ENCODE peak calls at places on chromosomes 1 and 21, in seven cellular contexts. B is transverse colon, N is GM10248, K is omental fat pad, V is glutamatergic neuron, G is Peyer's patch, L is HFFc6. D is an unnamed sample.

GRCh38 chr1:243268284-243268653 is 12.4 kb downstream of the SDCCAG8 start:
- DNase-seq in K (no peak), N (no peak), B (no peak), V (no peak), L (peak; percentile 81), G (no peak), D (no peak)

GRCh38 chr1:19203440-19203839 is 6.6 kb downstream of the UBR4 start:
- DNase-seq in B (no peak), V (no peak), G (peak; percentile 48), L (peak; percentile 72), K (no peak), N (no peak), D (no peak)

GRCh38 chr21:41580758-41581554 is 73.0 kb upstream of the TMPRSS2 start:
- DNase-seq in V (no peak), G (peak; percentile 76), B (peak; percentile 85), N (no peak), L (no peak), K (no peak), D (no peak)

GRCh38 chr1:169484107-169484506 is 1.6 kb downstream of the SLC19A2 start:
- DNase-seq in G (no peak), B (no peak), V (no peak), N (no peak), K (no peak), L (no peak), D (no peak)

GRCh38 chr1:244352156-244352830 is 99.4 kb downstream of the ADSS2 start:
- DNase-seq in N (no peak), L (no peak), V (no peak), B (peak; percentile 33), G (no peak), K (no peak), D (no peak)

GRCh38 chr1:179380299-179380698 is 14.5 kb downstream of the AXDND1 start:
- DNase-seq in V (no peak), G (no peak), B (no peak), L (peak; percentile 46), K (no peak), N (no peak), D (no peak)

GRCh38 chr1:164836614-164837018 is 277.6 kb downstream of the PBX1 start:
- DNase-seq in L (no peak), V (no peak), B (no peak), K (no peak), N (no peak), G (no peak), D (no peak)

GRCh38 chr1:209618756-209619420 is 33.3 kb downstream of the LAMB3 start:
- DNase-seq in K (no peak), N (no peak), B (no peak), L (no peak), V (no peak), G (peak; percentile 45), D (no peak)

GRCh38 chr1:55060133-55060999 is 21.0 kb downstream of the PCSK9 start:
- DNase-seq in L (no peak), N (no peak), V (no peak), B (no peak), K (no peak), G (no peak), D (no peak)

GRCh38 chr1:180269848-180270766 is 40.0 kb downstream of the LHX4 start:
- DNase-seq in L (no peak), K (no peak), G (peak; percentile 84), N (no peak), B (peak; percentile 80), V (no peak), D (no peak)

DNA sequence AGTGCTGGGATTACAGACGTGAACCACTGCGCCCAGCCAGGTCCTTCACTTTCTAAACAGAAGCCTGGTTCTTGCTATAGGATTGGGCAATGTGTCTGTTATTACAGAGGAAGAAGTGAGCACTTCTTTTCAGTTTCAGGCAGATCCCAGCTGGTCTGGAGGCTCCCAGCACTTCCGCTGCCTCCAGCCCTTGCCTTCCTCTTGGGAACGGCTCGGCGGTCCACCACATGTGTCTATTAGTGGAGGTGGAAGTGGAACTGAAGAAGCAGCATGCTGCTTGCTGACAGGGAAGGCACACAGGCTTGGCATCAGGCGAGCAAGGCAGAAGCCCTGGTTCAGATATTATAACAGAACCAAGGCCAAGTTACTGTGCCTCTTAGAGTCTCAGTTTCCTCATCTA is 17.0 kb downstream of the MKNK1 start:
- DNase-seq in N (no peak), K (no peak), L (no peak), V (peak; percentile 34), G (no peak), B (peak; percentile 36), D (no peak)
- TF ChIP-seq CTCF in N (no peak), K (no peak), L (no peak), V (no peak), G (no peak), B (no peak), D (no peak)

DNA sequence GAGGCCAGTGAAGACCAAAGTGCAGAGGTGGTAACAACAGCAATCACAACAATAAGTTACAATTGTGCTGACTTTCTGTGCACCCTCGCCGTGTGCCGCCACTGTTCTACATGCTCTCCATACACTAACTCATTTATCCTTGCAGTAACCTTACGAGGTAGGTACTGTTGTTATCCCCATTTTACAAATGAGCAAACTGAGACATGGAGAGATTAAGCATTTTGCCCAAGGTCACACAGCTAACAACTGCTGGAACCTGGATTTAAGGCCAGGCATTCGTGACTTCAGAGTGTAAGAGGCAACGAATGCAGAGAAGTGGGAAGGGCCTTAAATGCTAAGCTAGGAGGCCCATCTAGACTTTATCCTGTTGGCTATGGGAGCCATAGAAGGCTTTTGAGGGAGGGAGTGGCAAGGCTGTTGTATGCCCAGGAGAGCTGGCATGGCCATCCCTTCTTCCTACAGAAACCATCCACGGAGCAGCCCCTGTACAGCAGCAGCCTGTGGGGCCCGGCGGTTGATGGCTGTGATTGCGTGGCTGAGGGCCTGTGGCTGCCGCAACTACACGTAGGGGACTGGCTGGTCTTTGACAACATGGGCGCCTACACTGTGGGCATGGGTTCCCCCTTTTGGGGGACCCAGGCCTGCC is 36.6 kb downstream of the AZIN2 start:
- DNase-seq in K (no peak), N (no peak), V (no peak), L (no peak), B (no peak), G (no peak), D (no peak)
- TF ChIP-seq CTCF in K (no peak), N (no peak), V (no peak), L (no peak), B (no peak), G (no peak), D (no peak)

DNA sequence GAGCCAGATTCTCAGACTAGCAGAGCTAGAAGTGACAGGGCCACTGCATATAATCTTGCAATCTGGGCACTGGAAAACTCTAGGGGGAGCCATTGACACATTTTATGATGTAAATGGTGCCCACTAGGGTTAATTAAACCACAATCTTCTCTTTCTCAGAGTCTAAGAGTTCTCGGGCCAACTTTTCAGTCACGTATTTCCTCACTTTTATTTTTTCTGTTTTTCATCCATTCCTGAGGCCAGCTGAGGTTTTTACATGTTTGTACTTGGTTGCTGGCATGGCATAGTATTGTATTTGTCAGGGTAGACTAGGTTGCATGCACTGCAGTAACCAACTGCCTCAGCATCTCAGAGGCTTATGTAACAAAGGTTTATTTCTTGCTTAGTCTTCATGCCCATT is 138.2 kb downstream of the ZNF326 start:
- DNase-seq in B (peak; percentile 23), N (no peak), V (no peak), K (no peak), L (peak; percentile 1), G (no peak), D (peak; percentile 25)
- TF ChIP-seq CTCF in B (peak; percentile 58), N (peak; percentile 40), V (peak; percentile 57), K (no peak), L (peak; percentile 49), G (no peak), D (peak; percentile 49)

DNA sequence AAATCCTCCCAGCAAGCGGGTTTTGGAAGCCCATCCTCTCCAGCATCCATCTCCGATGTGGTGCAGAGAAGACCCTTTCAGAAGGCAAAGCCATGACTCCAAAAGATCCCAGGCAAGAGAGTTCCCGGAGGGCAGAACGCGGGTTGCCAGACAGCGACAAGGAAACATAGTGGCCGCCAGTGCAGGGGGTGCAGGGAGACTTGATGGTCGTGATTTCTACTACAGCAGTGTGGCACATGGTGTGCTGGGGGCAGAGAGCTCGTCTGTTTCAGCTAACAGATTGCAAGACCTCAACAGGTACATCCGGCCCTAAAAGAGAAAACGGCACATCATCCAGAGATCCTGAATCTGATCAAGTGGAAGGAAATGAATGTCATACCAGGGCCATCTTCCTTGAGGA is 74.3 kb downstream of the HLCS start:
- DNase-seq in G (no peak), L (no peak), N (no peak), K (no peak), V (no peak), B (no peak), D (no peak)
- TF ChIP-seq CTCF in G (no peak), L (no peak), N (no peak), K (no peak), V (no peak), B (no peak), D (no peak)

GRCh38 chr1:5979536-5980313 is 12.5 kb downstream of the NPHP4 start:
- DNase-seq in B (no peak), N (no peak), V (no peak), G (no peak), K (no peak), L (no peak), D (no peak)

GRCh38 chr1:5982276-5982675 is 9.9 kb downstream of the NPHP4 start:
- DNase-seq in L (no peak), V (no peak), K (no peak), N (no peak), G (no peak), B (no peak), D (no peak)

GRCh38 chr1:5978452-5978851 is 13.8 kb downstream of the NPHP4 start:
- DNase-seq in G (no peak), L (peak; percentile 40), K (no peak), B (no peak), N (no peak), V (no peak), D (no peak)

GRCh38 chr1:5981009-5981380 is 11.2 kb downstream of the NPHP4 start:
- DNase-seq in N (no peak), L (no peak), V (no peak), B (no peak), G (no peak), K (no peak), D (no peak)

GRCh38 chr1:5980314-5981008 is 11.8 kb downstream of the NPHP4 start:
- DNase-seq in N (no peak), B (no peak), G (no peak), K (no peak), V (peak; percentile 73), L (no peak), D (peak; percentile 70)
- TF ChIP-seq CTCF in N (no peak), B (no peak), G (no peak), K (no peak), V (peak; percentile 43), L (peak; percentile 38), D (peak; percentile 37)

DNA sequence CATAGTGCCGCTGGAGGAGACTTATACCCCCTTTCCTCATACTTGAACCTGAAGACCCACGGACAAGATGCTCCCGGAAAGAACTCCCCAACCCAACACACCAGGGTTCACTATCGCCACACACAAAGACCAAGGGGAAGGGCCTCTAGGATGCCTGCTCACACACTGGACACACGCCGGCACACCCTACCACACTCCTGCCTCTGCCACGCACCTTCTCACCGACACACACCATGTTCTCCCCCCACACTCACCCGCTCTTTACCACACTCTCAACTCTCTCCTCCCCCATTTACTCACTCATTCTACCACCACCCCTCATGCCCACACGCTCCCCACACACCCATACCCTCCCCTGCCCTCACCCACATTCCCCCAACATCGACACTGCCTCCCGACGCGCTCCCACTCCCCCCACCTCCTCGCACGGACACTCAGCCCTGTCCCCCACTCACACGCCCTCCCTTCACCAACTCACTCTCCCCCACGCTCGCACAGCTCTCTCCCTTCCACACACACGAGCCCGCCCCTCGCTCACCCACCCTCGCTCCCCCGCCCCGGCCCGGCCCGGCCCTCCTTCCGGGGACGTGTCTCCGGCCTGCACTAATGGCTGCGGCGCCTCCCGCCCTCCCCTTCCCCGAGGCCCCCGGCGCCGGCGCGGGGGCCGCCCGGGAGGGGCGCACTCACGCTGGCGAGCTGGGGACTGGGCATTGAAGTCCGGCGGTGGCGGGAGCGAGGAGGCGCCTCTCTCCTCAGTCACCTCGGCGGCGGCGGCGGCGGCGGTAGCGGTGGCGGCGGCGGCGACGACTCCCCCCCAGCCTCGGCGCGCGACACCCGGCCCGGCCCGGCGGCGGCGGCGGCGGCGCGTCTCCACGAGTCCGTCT is 626 bp downstream of the PTP4A2 start:
- DNase-seq in B (peak; percentile 82), N (peak; percentile 64), V (peak; percentile 76), G (peak; percentile 90), K (no peak), L (peak; percentile 33), D (peak; percentile 74)
- TF ChIP-seq CTCF in B (no peak), N (no peak), V (no peak), G (no peak), K (no peak), L (no peak), D (no peak)